ENCODE peak calls at places on chromosomes 6 and 20, in six cellular contexts. B is CD8-positive, alpha-beta memory T cell; W is heart right ventricle; G is SJSA1; X is IMR-90; I is naive thymus-derived CD4-positive, alpha-beta T cell. N is an unnamed sample. For H3K27me3 and H3K36me3, the result is how much of the 10 kb centered on the place peaks cover.

GRCh38 chr20:58553841-58554240 is 38.6 kb upstream of the APCDD1L start:
- DNase-seq in B (no peak), W (no peak), G (peak), X (peak), I (no peak), N (no peak)

GRCh38 chr6:56247654-56248122 is 308 bp upstream of the COL21A1 start:
- DNase-seq in B (no peak), W (no peak), G (no peak), X (no peak), I (no peak), N (no peak)

GRCh38 chr20:37337208-37337955 is 8.6 kb upstream of the SRC start:
- DNase-seq in B (no peak), W (no peak), G (no peak), X (no peak), I (no peak), N (no peak)

GRCh38 chr6:152136449-152136825 is 329.0 kb downstream of the ESR1 start:
- DNase-seq in B (no peak), W (no peak), G (peak), X (no peak), I (no peak), N (no peak)

GRCh38 chr20:36339646-36340592 is 33.8 kb downstream of the DLGAP4 start:
- DNase-seq in B (no peak), W (no peak), G (no peak), X (no peak), I (no peak), N (no peak)

GRCh38 chr6:160730911-160731310 is 28.9 kb downstream of the PLG start:
- DNase-seq in B (no peak), W (no peak), G (no peak), X (no peak), I (no peak), N (no peak)

GRCh38 chr6:135250234-135250633 is 69.1 kb downstream of the MYB start:
- DNase-seq in B (no peak), W (no peak), G (no peak), X (no peak), I (no peak), N (no peak)

GRCh38 chr6:1190361-1190760 is 121.5 kb upstream of the FOXQ1 start:
- DNase-seq in B (no peak), W (no peak), G (peak), X (peak), I (no peak), N (no peak)

GRCh38 chr6:159097256-159097655 is 52.5 kb upstream of the TAGAP start:
- DNase-seq in B (no peak), W (no peak), G (no peak), X (no peak), I (no peak), N (no peak)

GRCh38 chr6:143878272-143878760 is 14.0 kb downstream of the ZC2HC1B start:
- DNase-seq in B (no peak), W (no peak), G (no peak), X (no peak), I (no peak), N (no peak)

GRCh38 chr6:3830806-3831205 is 18.4 kb upstream of the FAM50B start:
- DNase-seq in B (no peak), W (no peak), G (no peak), X (no peak), I (no peak), N (peak)

GRCh38 chr6:146598785-146599405 is at the start of gene ADGB:
- DNase-seq in B (no peak), W (peak), G (peak), X (peak), I (peak), N (peak)

GRCh38 chr20:59297641-59298040 is 2.8 kb upstream of the EDN3 start:
- DNase-seq in B (no peak), W (no peak), G (no peak), X (no peak), I (no peak), N (no peak)

GRCh38 chr6:139381216-139381615 is 6.8 kb upstream of the CITED2 start:
- DNase-seq in B (no peak), W (no peak), G (no peak), X (peak), I (no peak), N (no peak)

GRCh38 chr6:163675611-163676010 is 261.1 kb downstream of the QKI start:
- DNase-seq in B (no peak), W (no peak), G (no peak), X (no peak), I (no peak), N (no peak)

GRCh38 chr6:35669441-35669776 is 19.3 kb downstream of the FKBP5 start:
- DNase-seq in B (no peak), W (no peak), G (no peak), X (peak), I (no peak), N (no peak)

GRCh38 chr20:4962257-4962855 is 39.0 kb downstream of the SLC23A2 start:
- DNase-seq in B (peak), W (no peak), G (no peak), X (no peak), I (no peak), N (no peak)

GRCh38 chr20:2256132-2256531 is 39.7 kb upstream of the TGM3 start:
- DNase-seq in B (no peak), W (no peak), G (no peak), X (no peak), I (no peak), N (no peak)

GRCh38 chr6:68636710-68637470 is 1.8 kb downstream of the ADGRB3 start:
- DNase-seq in B (no peak), W (no peak), G (no peak), X (no peak), I (no peak), N (no peak)

GRCh38 chr20:23187759-23188158 is 101.6 kb upstream of the CD93 start:
- DNase-seq in B (no peak), W (peak), G (no peak), X (no peak), I (no peak), N (no peak)

GRCh38 chr6:127255286-127255685 is 11.4 kb upstream of the RNF146 start:
- DNase-seq in B (no peak), W (no peak), G (no peak), X (no peak), I (no peak), N (no peak)

GRCh38 chr20:16761305-16761829 is 13.2 kb downstream of the OTOR start:
- DNase-seq in B (peak), W (peak), G (no peak), X (peak), I (peak), N (no peak)

GRCh38 chr6:6438286-6438685 is 117.8 kb upstream of the F13A1 start:
- DNase-seq in B (no peak), W (no peak), G (no peak), X (no peak), I (no peak), N (no peak)

GRCh38 chr20:46827718-46828458 is 66.8 kb upstream of the EYA2 start:
- DNase-seq in B (no peak), W (no peak), G (no peak), X (peak), I (no peak), N (no peak)

GRCh38 chr6:118735320-118735719 is 83.9 kb upstream of the CEP85L start:
- DNase-seq in B (no peak), W (no peak), G (no peak), X (no peak), I (no peak), N (no peak)

GRCh38 chr6:140285471-140285870 is 911.0 kb upstream of the CITED2 start:
- DNase-seq in B (no peak), W (no peak), G (no peak), X (no peak), I (no peak), N (no peak)

GRCh38 chr6:5234869-5235268 is 25.9 kb downstream of the LYRM4 start:
- DNase-seq in B (no peak), W (no peak), G (no peak), X (no peak), I (no peak), N (no peak)

GRCh38 chr20:35506872-35507638 is 22.4 kb downstream of the C20orf173 start:
- DNase-seq in B (no peak), W (no peak), G (no peak), X (peak), I (no peak), N (no peak)

GRCh38 chr6:125008957-125009356 is 46.7 kb downstream of the RNF217 start:
- DNase-seq in B (no peak), W (no peak), G (no peak), X (no peak), I (no peak), N (no peak)

GRCh38 chr6:142960098-142960497 is 15.1 kb upstream of the HIVEP2 start:
- DNase-seq in B (no peak), W (no peak), G (no peak), X (peak), I (no peak), N (no peak)

GRCh38 chr20:20729563-20729962 is 17.1 kb upstream of the RALGAPA2 start:
- DNase-seq in B (no peak), W (no peak), G (no peak), X (no peak), I (no peak), N (no peak)

GRCh38 chr6:170125447-170126300 is 165.2 kb downstream of the DLL1 start:
- DNase-seq in B (no peak), W (no peak), G (peak), X (no peak), I (no peak), N (peak)

GRCh38 chr6:1027795-1028569 is 283.9 kb upstream of the FOXQ1 start:
- DNase-seq in B (no peak), W (no peak), G (no peak), X (no peak), I (no peak), N (no peak)

GRCh38 chr6:28683945-28684538 is 158.4 kb downstream of the GPX5 start:
- DNase-seq in B (no peak), W (no peak), G (no peak), X (peak), I (no peak), N (no peak)

GRCh38 chr6:123039431-123039830 is 43.4 kb downstream of the CLVS2 start:
- DNase-seq in B (no peak), W (no peak), G (no peak), X (no peak), I (no peak), N (no peak)

GRCh38 chr6:33384581-33385020 is 7.0 kb upstream of the KIFC1 start:
- DNase-seq in B (no peak), W (no peak), G (no peak), X (peak), I (no peak), N (no peak)

GRCh38 chr6:116409756-116410155 is 39.0 kb downstream of the DSE start:
- DNase-seq in B (no peak), W (no peak), G (no peak), X (no peak), I (no peak), N (peak)

GRCh38 chr20:24773751-24774201 is 175.3 kb upstream of the CST7 start:
- DNase-seq in B (no peak), W (no peak), G (peak), X (peak), I (no peak), N (no peak)

GRCh38 chr20:50577175-50578018 is 67.2 kb downstream of the PTPN1 start:
- DNase-seq in B (no peak), W (peak), G (no peak), X (no peak), I (no peak), N (peak)

GRCh38 chr6:138410048-138410735 is 6.2 kb downstream of the HEBP2 start:
- DNase-seq in B (no peak), W (no peak), G (no peak), X (peak), I (no peak), N (peak)

GRCh38 chr6:37763413-37763812 is 56.1 kb upstream of the ZFAND3 start:
- DNase-seq in B (no peak), W (no peak), G (no peak), X (no peak), I (no peak), N (no peak)

GRCh38 chr6:37759221-37760154 is 60.0 kb upstream of the ZFAND3 start:
- DNase-seq in B (no peak), W (no peak), G (no peak), X (no peak), I (no peak), N (no peak)

GRCh38 chr6:37758647-37759046 is 60.9 kb upstream of the ZFAND3 start:
- DNase-seq in B (no peak), W (no peak), G (no peak), X (no peak), I (no peak), N (no peak)

GRCh38 chr6:37765182-37765780 is 54.2 kb upstream of the ZFAND3 start:
- DNase-seq in B (no peak), W (no peak), G (no peak), X (no peak), I (no peak), N (no peak)

GRCh38 chr6:37761872-37762271 is 57.7 kb upstream of the ZFAND3 start:
- DNase-seq in B (no peak), W (no peak), G (no peak), X (no peak), I (no peak), N (no peak)
- H3K27me3 ChIP-seq in B (under half), W (under half), G (under half), X (half or more), I (under half), N (under half)

DNA sequence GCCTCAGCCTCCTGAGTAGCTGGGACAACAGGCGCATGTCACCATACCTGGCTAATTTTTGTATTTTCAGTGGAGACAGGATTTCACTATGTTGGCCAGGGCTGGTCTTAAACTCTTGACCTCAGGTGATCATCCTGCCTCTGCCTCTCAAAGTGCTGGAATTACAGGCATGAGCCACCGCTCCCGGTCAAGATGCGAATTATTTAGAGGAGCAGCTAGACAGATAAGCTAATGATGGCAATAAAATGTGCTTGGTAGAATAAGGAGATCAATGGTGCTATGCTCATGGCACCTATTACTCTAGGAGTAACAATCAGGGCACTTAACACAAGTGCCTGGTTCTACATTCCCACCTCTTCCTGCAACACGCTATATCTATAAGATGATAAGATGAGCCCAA is 61.5 kb upstream of the LOC128125822 start:
- DNase-seq in B (no peak), W (no peak), G (no peak), X (no peak), I (no peak), N (no peak)
- H3K27ac ChIP-seq in B (no peak), W (no peak), G (no peak), X (no peak), I (no peak), N (peak)

DNA sequence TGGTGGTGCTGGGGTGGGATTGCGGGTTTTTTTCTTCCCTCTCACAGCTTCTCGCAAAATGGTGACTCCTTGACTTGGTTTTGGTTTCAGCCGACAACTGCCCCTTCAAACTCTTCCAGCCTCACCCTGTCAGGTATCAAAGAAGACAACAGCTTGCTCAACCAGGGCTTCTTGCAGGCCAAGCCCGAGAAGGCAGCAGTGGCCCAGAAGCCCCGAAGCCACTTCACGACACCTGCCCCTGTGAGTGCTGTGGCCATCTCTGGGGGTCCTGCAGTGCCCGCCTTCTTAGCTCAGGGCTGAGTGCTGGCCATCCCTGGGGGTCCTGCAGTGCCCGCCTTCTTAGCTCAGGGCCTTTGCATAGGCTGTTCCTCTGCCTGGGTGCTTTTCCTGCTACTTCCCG is 11.8 kb downstream of the GTSF1L start:
- DNase-seq in B (no peak), W (no peak), G (no peak), X (no peak), I (no peak), N (no peak)
- H3K36me3 ChIP-seq in B (under half), W (under half), G (under half), X (under half), I (under half), N (under half)

GRCh38 chr6:105995403-105995699 is 90.8 kb upstream of the PRDM1 start:
- DNase-seq in B (no peak), W (no peak), G (no peak), X (peak), I (no peak), N (no peak)
- H3K27me3 ChIP-seq in B (under half), W (half or more), G (under half), X (under half), I (under half), N (under half)

N was measured in Peyer's patch.